ENCODE peak calls at places on chromosomes 11 and 22, in five cellular contexts. One of them, this sample, is unnamed.

GRCh38 chr11:128731041-128731663 is 37.3 kb downstream of the FLI1 start:
- DNase-seq in caudate nucleus: no peak
- DNase-seq in activated T-helper 1 cell treated with Interleukin-2 at 50 U/mL for 16 hours: no peak
- DNase-seq in HEK293T: no peak
- DNase-seq in NCI-H774: no peak
- DNase-seq in this sample: no peak

GRCh38 chr11:45100338-45100737 is 46.1 kb upstream of the PRDM11 start:
- DNase-seq in caudate nucleus: no peak
- DNase-seq in activated T-helper 1 cell treated with Interleukin-2 at 50 U/mL for 16 hours: no peak
- DNase-seq in HEK293T: no peak
- DNase-seq in NCI-H774: no peak
- DNase-seq in this sample: peak

GRCh38 chr22:29478326-29479276 is 1.4 kb upstream of the NEFH start:
- DNase-seq in caudate nucleus: no peak
- DNase-seq in activated T-helper 1 cell treated with Interleukin-2 at 50 U/mL for 16 hours: no peak
- DNase-seq in HEK293T: peak
- DNase-seq in NCI-H774: no peak
- DNase-seq in this sample: no peak

GRCh38 chr22:29312218-29313125 is 3.0 kb downstream of the RASL10A start:
- DNase-seq in caudate nucleus: no peak
- DNase-seq in activated T-helper 1 cell treated with Interleukin-2 at 50 U/mL for 16 hours: no peak
- DNase-seq in HEK293T: no peak
- DNase-seq in NCI-H774: no peak
- DNase-seq in this sample: no peak

GRCh38 chr11:66048525-66049313 is at the start of gene GAL3ST3:
- DNase-seq in caudate nucleus: no peak
- DNase-seq in activated T-helper 1 cell treated with Interleukin-2 at 50 U/mL for 16 hours: no peak
- DNase-seq in HEK293T: no peak
- DNase-seq in NCI-H774: no peak
- DNase-seq in this sample: no peak

GRCh38 chr11:68386331-68386978 is 74.1 kb downstream of the LRP5 start:
- DNase-seq in caudate nucleus: no peak
- DNase-seq in activated T-helper 1 cell treated with Interleukin-2 at 50 U/mL for 16 hours: no peak
- DNase-seq in HEK293T: no peak
- DNase-seq in NCI-H774: no peak
- DNase-seq in this sample: no peak

GRCh38 chr11:1152316-1153104 is 5.2 kb upstream of the MUC5AC start:
- DNase-seq in caudate nucleus: no peak
- DNase-seq in activated T-helper 1 cell treated with Interleukin-2 at 50 U/mL for 16 hours: no peak
- DNase-seq in HEK293T: no peak
- DNase-seq in NCI-H774: no peak
- DNase-seq in this sample: no peak

GRCh38 chr22:46068908-46069481 is 81.3 kb upstream of the PPARA start:
- DNase-seq in caudate nucleus: no peak
- DNase-seq in activated T-helper 1 cell treated with Interleukin-2 at 50 U/mL for 16 hours: no peak
- DNase-seq in HEK293T: no peak
- DNase-seq in NCI-H774: no peak
- DNase-seq in this sample: no peak

GRCh38 chr11:11519184-11519583 is 102.6 kb downstream of the GALNT18 start:
- DNase-seq in caudate nucleus: no peak
- DNase-seq in activated T-helper 1 cell treated with Interleukin-2 at 50 U/mL for 16 hours: no peak
- DNase-seq in HEK293T: no peak
- DNase-seq in NCI-H774: no peak
- DNase-seq in this sample: no peak

GRCh38 chr11:72069200-72069599 is 11.1 kb downstream of the NUMA1 start:
- DNase-seq in caudate nucleus: no peak
- DNase-seq in activated T-helper 1 cell treated with Interleukin-2 at 50 U/mL for 16 hours: no peak
- DNase-seq in HEK293T: no peak
- DNase-seq in NCI-H774: no peak
- DNase-seq in this sample: no peak

GRCh38 chr11:76023408-76024068 is 182.8 kb downstream of the WNT11 start:
- DNase-seq in caudate nucleus: no peak
- DNase-seq in activated T-helper 1 cell treated with Interleukin-2 at 50 U/mL for 16 hours: no peak
- DNase-seq in HEK293T: no peak
- DNase-seq in NCI-H774: no peak
- DNase-seq in this sample: no peak

GRCh38 chr22:47176573-47177333 is 414.3 kb downstream of the TBC1D22A start:
- DNase-seq in caudate nucleus: no peak
- DNase-seq in activated T-helper 1 cell treated with Interleukin-2 at 50 U/mL for 16 hours: no peak
- DNase-seq in HEK293T: no peak
- DNase-seq in NCI-H774: no peak
- DNase-seq in this sample: no peak

GRCh38 chr11:126595560-126595959 is 240.1 kb downstream of the ST3GAL4 start:
- DNase-seq in caudate nucleus: no peak
- DNase-seq in activated T-helper 1 cell treated with Interleukin-2 at 50 U/mL for 16 hours: no peak
- DNase-seq in HEK293T: no peak
- DNase-seq in NCI-H774: no peak
- DNase-seq in this sample: no peak

GRCh38 chr22:44357962-44358553 is 45.3 kb upstream of the SHISAL1 start:
- DNase-seq in caudate nucleus: no peak
- DNase-seq in activated T-helper 1 cell treated with Interleukin-2 at 50 U/mL for 16 hours: no peak
- DNase-seq in HEK293T: no peak
- DNase-seq in NCI-H774: peak
- DNase-seq in this sample: no peak

GRCh38 chr22:25566812-25567211 is 2.3 kb downstream of the GRK3 start:
- DNase-seq in caudate nucleus: no peak
- DNase-seq in activated T-helper 1 cell treated with Interleukin-2 at 50 U/mL for 16 hours: no peak
- DNase-seq in HEK293T: no peak
- DNase-seq in NCI-H774: no peak
- DNase-seq in this sample: no peak

GRCh38 chr11:109733245-109733644 is 311.3 kb downstream of the C11orf87 start:
- DNase-seq in caudate nucleus: no peak
- DNase-seq in activated T-helper 1 cell treated with Interleukin-2 at 50 U/mL for 16 hours: no peak
- DNase-seq in HEK293T: no peak
- DNase-seq in NCI-H774: no peak
- DNase-seq in this sample: no peak

GRCh38 chr22:47918276-47918928 is 1156.0 kb downstream of the TBC1D22A start:
- DNase-seq in caudate nucleus: no peak
- DNase-seq in activated T-helper 1 cell treated with Interleukin-2 at 50 U/mL for 16 hours: peak
- DNase-seq in HEK293T: no peak
- DNase-seq in NCI-H774: no peak
- DNase-seq in this sample: no peak

GRCh38 chr11:133819114-133819513 is 26.2 kb downstream of the SPATA19 start:
- DNase-seq in caudate nucleus: no peak
- DNase-seq in activated T-helper 1 cell treated with Interleukin-2 at 50 U/mL for 16 hours: no peak
- DNase-seq in HEK293T: no peak
- DNase-seq in NCI-H774: no peak
- DNase-seq in this sample: no peak

GRCh38 chr11:62678770-62679696 is at the start of gene UBXN1:
- DNase-seq in caudate nucleus: peak
- DNase-seq in activated T-helper 1 cell treated with Interleukin-2 at 50 U/mL for 16 hours: peak
- DNase-seq in HEK293T: peak
- DNase-seq in NCI-H774: peak
- DNase-seq in this sample: peak

GRCh38 chr22:17842386-17842785 is 68.1 kb upstream of the BID start:
- DNase-seq in caudate nucleus: no peak
- DNase-seq in activated T-helper 1 cell treated with Interleukin-2 at 50 U/mL for 16 hours: peak
- DNase-seq in HEK293T: no peak
- DNase-seq in NCI-H774: no peak
- DNase-seq in this sample: peak

GRCh38 chr11:10407749-10408472 is 47.2 kb upstream of the AMPD3 start:
- DNase-seq in caudate nucleus: no peak
- DNase-seq in activated T-helper 1 cell treated with Interleukin-2 at 50 U/mL for 16 hours: no peak
- DNase-seq in HEK293T: no peak
- DNase-seq in NCI-H774: no peak
- DNase-seq in this sample: no peak

GRCh38 chr11:130390071-130390758 is 38.2 kb downstream of the ADAMTS8 start:
- DNase-seq in caudate nucleus: peak
- DNase-seq in activated T-helper 1 cell treated with Interleukin-2 at 50 U/mL for 16 hours: no peak
- DNase-seq in HEK293T: peak
- DNase-seq in NCI-H774: peak
- DNase-seq in this sample: peak

GRCh38 chr11:4443479-4443878 is 5.6 kb upstream of the OR52K2 start:
- DNase-seq in caudate nucleus: no peak
- DNase-seq in activated T-helper 1 cell treated with Interleukin-2 at 50 U/mL for 16 hours: no peak
- DNase-seq in HEK293T: no peak
- DNase-seq in NCI-H774: no peak
- DNase-seq in this sample: no peak

GRCh38 chr22:27115816-27116256 is 458.4 kb downstream of the MIAT start:
- DNase-seq in caudate nucleus: no peak
- DNase-seq in activated T-helper 1 cell treated with Interleukin-2 at 50 U/mL for 16 hours: no peak
- DNase-seq in HEK293T: no peak
- DNase-seq in NCI-H774: no peak
- DNase-seq in this sample: peak

GRCh38 chr11:93267383-93267782 is 63.2 kb upstream of the DEUP1 start:
- DNase-seq in caudate nucleus: no peak
- DNase-seq in activated T-helper 1 cell treated with Interleukin-2 at 50 U/mL for 16 hours: no peak
- DNase-seq in HEK293T: no peak
- DNase-seq in NCI-H774: no peak
- DNase-seq in this sample: no peak

GRCh38 chr11:41307371-41308080 is 151.9 kb downstream of the LRRC4C start:
- DNase-seq in caudate nucleus: no peak
- DNase-seq in activated T-helper 1 cell treated with Interleukin-2 at 50 U/mL for 16 hours: no peak
- DNase-seq in HEK293T: no peak
- DNase-seq in NCI-H774: no peak
- DNase-seq in this sample: no peak

GRCh38 chr11:29312817-29313216 is 704.0 kb downstream of the KCNA4 start:
- DNase-seq in caudate nucleus: no peak
- DNase-seq in activated T-helper 1 cell treated with Interleukin-2 at 50 U/mL for 16 hours: no peak
- DNase-seq in HEK293T: no peak
- DNase-seq in NCI-H774: no peak
- DNase-seq in this sample: no peak

GRCh38 chr11:10205928-10206327 is 88.1 kb downstream of the SBF2 start:
- DNase-seq in caudate nucleus: no peak
- DNase-seq in activated T-helper 1 cell treated with Interleukin-2 at 50 U/mL for 16 hours: no peak
- DNase-seq in HEK293T: no peak
- DNase-seq in NCI-H774: peak
- DNase-seq in this sample: no peak

GRCh38 chr22:21736948-21737347 is 1.4 kb upstream of the YPEL1 start:
- DNase-seq in caudate nucleus: no peak
- DNase-seq in activated T-helper 1 cell treated with Interleukin-2 at 50 U/mL for 16 hours: no peak
- DNase-seq in HEK293T: no peak
- DNase-seq in NCI-H774: no peak
- DNase-seq in this sample: no peak

GRCh38 chr11:92453055-92453454 is 228.4 kb downstream of the FAT3 start:
- DNase-seq in caudate nucleus: no peak
- DNase-seq in activated T-helper 1 cell treated with Interleukin-2 at 50 U/mL for 16 hours: no peak
- DNase-seq in HEK293T: no peak
- DNase-seq in NCI-H774: no peak
- DNase-seq in this sample: no peak

GRCh38 chr11:64734786-64735761 is 8.9 kb downstream of the RASGRP2 start:
- DNase-seq in caudate nucleus: no peak
- DNase-seq in activated T-helper 1 cell treated with Interleukin-2 at 50 U/mL for 16 hours: no peak
- DNase-seq in HEK293T: no peak
- DNase-seq in NCI-H774: no peak
- DNase-seq in this sample: no peak

GRCh38 chr22:24805790-24806662 is at the start of gene SGSM1:
- DNase-seq in caudate nucleus: peak
- DNase-seq in activated T-helper 1 cell treated with Interleukin-2 at 50 U/mL for 16 hours: peak
- DNase-seq in HEK293T: peak
- DNase-seq in NCI-H774: peak
- DNase-seq in this sample: peak

GRCh38 chr22:37043828-37044538 is 7.6 kb upstream of the KCTD17 start:
- DNase-seq in caudate nucleus: no peak
- DNase-seq in activated T-helper 1 cell treated with Interleukin-2 at 50 U/mL for 16 hours: no peak
- DNase-seq in HEK293T: peak
- DNase-seq in NCI-H774: no peak
- DNase-seq in this sample: peak

GRCh38 chr11:119486016-119486415 is 63.0 kb upstream of the THY1 start:
- DNase-seq in caudate nucleus: no peak
- DNase-seq in activated T-helper 1 cell treated with Interleukin-2 at 50 U/mL for 16 hours: no peak
- DNase-seq in HEK293T: no peak
- DNase-seq in NCI-H774: no peak
- DNase-seq in this sample: no peak

This sample was measured in NCI-H2029.